ENCODE peak calls at places on chromosome 19, in five cellular contexts. Z is choroid plexus epithelial cell, I is suprapubic skin, M is pancreas, Q is uterus. L is an unnamed sample.
A peak's percentile ranks its signal among the peaks of the same experiment; 100 is the strongest.

GRCh38 chr19:29706635-29707034 is 8.4 kb downstream of the C19orf12 start:
- DNase-seq in Z (no peak), Q (no peak), M (no peak), I (no peak), L (no peak)

GRCh38 chr19:13051581-13052165 is 51.0 kb downstream of the LYL1 start:
- DNase-seq in I (no peak), Z (peak; percentile 48), M (no peak), Q (peak; percentile 74), L (peak; percentile 34)

GRCh38 chr19:38524994-38525634 is 91.6 kb downstream of the RYR1 start:
- DNase-seq in I (no peak), Z (no peak), Q (no peak), M (no peak), L (no peak)

GRCh38 chr19:5001547-5002131 is 32.7 kb downstream of the KDM4B start:
- DNase-seq in Z (peak; percentile 83), Q (no peak), I (no peak), M (no peak), L (peak; percentile 70)

GRCh38 chr19:30649934-30650614 is 277.9 kb downstream of the ZNF536 start:
- DNase-seq in Q (no peak), I (no peak), M (no peak), Z (peak; percentile 73), L (peak; percentile 61)

GRCh38 chr19:38204096-38204495 is 19.9 kb downstream of the DPF1 start:
- DNase-seq in M (no peak), I (no peak), Z (no peak), Q (no peak), L (no peak)

GRCh38 chr19:33064778-33065550 is at the start of gene RHPN2:
- DNase-seq in Q (peak; percentile 63), Z (peak; percentile 63), I (no peak), M (peak; percentile 82), L (peak; percentile 81)

GRCh38 chr19:38919837-38920528 is 8.0 kb upstream of the CCER2 start:
- DNase-seq in M (no peak), Z (no peak), I (no peak), Q (no peak), L (no peak)

GRCh38 chr19:12574036-12574435 is 22.8 kb upstream of the ZNF564 start:
- DNase-seq in I (no peak), M (no peak), Q (no peak), Z (no peak), L (no peak)

GRCh38 chr19:17121736-17122293 is 46.2 kb downstream of the MYO9B start:
- DNase-seq in M (no peak), Q (no peak), I (no peak), Z (peak; percentile 30), L (no peak)

GRCh38 chr19:35126624-35126959 is 8.3 kb downstream of the LGI4 start:
- DNase-seq in M (no peak), Q (no peak), I (no peak), Z (no peak), L (peak; percentile 26)

GRCh38 chr19:15280915-15281683 is 48.9 kb upstream of the EPHX3 start:
- DNase-seq in I (peak; percentile 89), Q (peak; percentile 81), Z (peak; percentile 93), M (peak; percentile 90), L (peak; percentile 86)

GRCh38 chr19:51727349-51727880 is 3.6 kb upstream of the HAS1 start:
- DNase-seq in Z (peak; percentile 69), Q (no peak), M (no peak), I (no peak), L (peak; percentile 92)

GRCh38 chr19:14441041-14441938 is 8.2 kb downstream of the PKN1 start:
- DNase-seq in M (peak; percentile 69), Q (no peak), I (no peak), Z (no peak), L (no peak)

GRCh38 chr19:47719047-47719885 is 6.0 kb downstream of the EHD2 start:
- DNase-seq in Q (peak; percentile 93), M (peak; percentile 89), I (peak; percentile 93), Z (peak; percentile 97), L (peak; percentile 97)

GRCh38 chr19:47802521-47803043 is 1.8 kb downstream of the TPRX1 start:
- DNase-seq in Z (no peak), M (no peak), Q (no peak), I (no peak), L (no peak)

GRCh38 chr19:10936661-10937084 is 8.1 kb downstream of the TIMM29 start:
- DNase-seq in Q (no peak), M (no peak), I (no peak), Z (peak; percentile 91), L (peak; percentile 86)

GRCh38 chr19:43700368-43701015 is 15.4 kb upstream of the IRGC start:
- DNase-seq in Z (peak; percentile 83), Q (peak; percentile 70), M (no peak), I (peak; percentile 77), L (peak; percentile 79)

GRCh38 chr19:49216076-49216475 is 58.5 kb downstream of the TRPM4 start:
- DNase-seq in Z (peak; percentile 20), I (no peak), M (no peak), Q (no peak), L (peak; percentile 35)

GRCh38 chr19:50427997-50428425 is 4.7 kb upstream of the MYBPC2 start:
- DNase-seq in I (peak; percentile 89), Q (peak; percentile 67), M (peak; percentile 86), Z (peak; percentile 95), L (peak; percentile 93)

GRCh38 chr19:48815870-48816501 is 5.2 kb upstream of the BCAT2 start:
- DNase-seq in I (no peak), Q (no peak), M (no peak), Z (peak; percentile 46), L (peak; percentile 20)

GRCh38 chr19:12789098-12789903 is 2.0 kb upstream of the JUNB start:
- DNase-seq in I (peak; percentile 79), Q (no peak), Z (peak; percentile 50), M (no peak), L (no peak)

GRCh38 chr19:11408591-11408990 is 10.5 kb downstream of the RGL3 start:
- DNase-seq in Z (no peak), M (no peak), I (no peak), Q (no peak), L (no peak)

GRCh38 chr19:33998739-33999345 is 173.5 kb upstream of the LSM14A start:
- DNase-seq in M (no peak), Q (no peak), I (no peak), Z (peak; percentile 19), L (peak; percentile 21)

GRCh38 chr19:41879670-41880328 is 2.7 kb downstream of the CD79A start:
- DNase-seq in Q (no peak), M (no peak), Z (no peak), I (no peak), L (no peak)
- TF ChIP-seq CTCF in Q (no peak), M (no peak), Z (no peak), I (no peak), L (no peak)

GRCh38 chr19:942133-942645 is 16.4 kb downstream of the ARID3A start:
- DNase-seq in Z (no peak), Q (no peak), I (no peak), M (peak; percentile 81), L (no peak)

GRCh38 chr19:939439-939838 is 13.6 kb downstream of the ARID3A start:
- DNase-seq in I (no peak), M (no peak), Q (no peak), Z (no peak), L (no peak)

GRCh38 chr19:939922-940321 is 14.1 kb downstream of the ARID3A start:
- DNase-seq in M (peak; percentile 70), Z (no peak), Q (no peak), I (no peak), L (no peak)

GRCh38 chr19:940591-941291 is 14.9 kb downstream of the ARID3A start:
- DNase-seq in I (peak; percentile 90), Q (peak; percentile 56), M (peak; percentile 95), Z (peak; percentile 57), L (no peak)

DNA sequence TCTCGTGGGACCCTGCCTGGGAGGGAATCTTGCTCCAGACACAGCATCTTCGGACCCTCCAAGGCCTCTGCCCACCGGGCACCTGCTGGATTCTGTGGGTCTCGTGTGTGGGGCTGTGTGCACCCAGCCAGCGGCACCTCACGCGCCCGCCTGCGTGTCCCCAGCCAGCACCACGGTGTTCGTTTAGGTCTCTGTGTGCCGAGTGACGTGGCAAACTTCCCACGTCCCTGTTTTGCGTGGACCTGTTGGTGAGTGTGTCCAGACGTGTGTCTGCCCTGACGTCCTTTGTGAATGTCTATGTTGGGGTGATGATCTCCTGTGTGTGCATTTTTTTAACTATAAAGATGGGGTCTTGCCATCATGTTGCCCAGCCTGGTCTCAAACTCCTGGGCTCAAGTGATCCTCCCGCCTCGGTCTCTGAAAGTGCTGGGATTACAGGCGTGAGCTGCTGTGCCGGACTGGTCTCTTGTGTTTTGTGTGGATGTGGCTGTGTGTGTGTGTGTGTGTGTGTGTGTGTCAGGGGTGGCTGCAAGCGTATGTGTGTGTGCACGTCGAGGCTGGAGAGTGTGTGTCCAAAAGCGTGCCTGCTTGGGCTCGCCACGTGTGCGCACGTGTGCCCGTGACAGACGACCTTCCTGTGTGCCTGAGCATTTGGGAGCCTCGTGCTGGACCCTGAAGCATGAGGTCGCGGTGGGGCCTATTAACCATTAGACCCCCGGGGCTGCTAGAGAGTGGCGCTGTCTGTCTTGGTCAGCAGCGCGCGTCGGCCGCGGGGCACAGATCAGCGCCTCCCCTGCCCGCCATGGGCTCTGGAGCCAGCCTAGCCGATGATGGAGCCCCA is 15.7 kb downstream of the ARID3A start:
- DNase-seq in Q (no peak), I (no peak), Z (no peak), M (no peak), L (no peak)
- H3K4me3 ChIP-seq in Q (no peak overlapping the region), I (peak overlapping the region; percentile 38), Z (no peak overlapping the region), M (peak overlapping the region; percentile 36), L (no peak overlapping the region)

GRCh38 chr19:8096071-8096470 is 43.5 kb downstream of the CCL25 start:
- DNase-seq in Z (no peak), I (no peak), Q (no peak), M (no peak), L (no peak)
- TF ChIP-seq CTCF in Z (no peak), I (no peak), Q (no peak), M (no peak), L (peak; percentile 3)

DNA sequence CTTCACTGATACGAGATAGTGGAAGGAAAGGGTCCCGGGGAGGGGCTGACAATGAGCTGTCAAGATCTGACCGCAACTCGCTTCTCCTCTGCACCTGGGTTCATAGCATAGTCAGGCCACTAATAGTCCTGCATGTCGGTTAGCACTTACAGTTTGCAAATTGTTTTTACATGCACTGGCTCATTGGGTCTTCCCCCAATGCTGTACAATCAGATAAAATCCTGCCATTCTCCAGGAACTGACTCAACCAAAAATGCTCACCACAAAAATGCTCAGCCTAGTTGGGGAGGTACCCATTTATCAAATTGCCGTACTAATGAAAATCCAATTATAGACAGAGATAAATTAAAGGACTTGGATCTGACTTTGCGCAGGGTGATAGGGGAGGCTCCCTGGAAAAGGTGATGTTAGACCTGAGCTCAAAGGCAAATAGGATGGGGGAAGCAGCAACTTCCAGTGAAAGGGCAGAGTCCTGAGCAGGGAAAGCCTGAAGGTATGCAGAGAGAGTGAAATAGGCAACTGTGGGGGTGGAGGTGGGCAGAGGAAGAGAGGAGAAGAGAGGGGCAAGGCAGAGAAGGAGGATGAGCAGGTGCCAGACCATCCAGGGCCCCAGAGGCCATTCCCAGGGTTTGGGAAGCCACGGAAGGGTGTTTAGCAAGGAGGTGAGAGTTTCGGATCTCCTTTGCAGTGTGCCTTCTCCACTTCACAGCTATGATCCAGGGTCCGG is 326.1 kb upstream of the TSHZ3 start:
- DNase-seq in Z (peak; percentile 24), I (no peak), Q (no peak), M (no peak), L (peak; percentile 46)
- H3K4me3 ChIP-seq in Z (no peak overlapping the region), I (no peak overlapping the region), Q (no peak overlapping the region), M (no peak overlapping the region), L (no peak overlapping the region)

GRCh38 chr19:45178262-45179062 is at the start of gene BLOC1S3:
- DNase-seq in Q (peak; percentile 100), Z (peak; percentile 100), M (peak; percentile 100), I (peak; percentile 100), L (peak; percentile 100)
- TF ChIP-seq CTCF in Q (peak; percentile 52), Z (peak; percentile 32), M (peak; percentile 42), I (peak; percentile 36), L (no peak)